ENCODE peak calls at places on chromosomes 11 and 22, in ten cellular contexts. K, U, I, A, P, T, X, G, H and E are unnamed samples.
A peak's percentile ranks its signal among the peaks of the same experiment; 100 is the strongest.

GRCh38 chr11:72773291-72773690 is 20.6 kb downstream of the STARD10 start:
- DNase-seq in K (no peak), U (peak; percentile 62), I (no peak), G (peak; percentile 98), X (peak; percentile 95), P (no peak), T (peak; percentile 39), H (peak; percentile 95), A (no peak), E (peak; percentile 58)

GRCh38 chr11:120909676-120910215 is 114.2 kb upstream of the TBCEL start:
- DNase-seq in P (no peak), I (no peak), A (no peak), U (no peak), H (no peak), X (no peak), K (no peak), G (no peak), T (no peak), E (no peak)

GRCh38 chr22:36643033-36643432 is 60.5 kb downstream of the CACNG2 start:
- DNase-seq in H (no peak), I (no peak), A (no peak), T (no peak), P (no peak), K (no peak), G (no peak), U (no peak), X (no peak), E (no peak)

GRCh38 chr11:111331711-111332479 is 33.5 kb downstream of the POU2AF3 start:
- DNase-seq in X (peak; percentile 50), T (no peak), G (peak; percentile 13), H (no peak), P (no peak), U (no peak), K (no peak), A (no peak), I (no peak), E (peak; percentile 49)

GRCh38 chr11:82980292-82980691 is 78.8 kb downstream of the DDIAS start:
- DNase-seq in G (peak; percentile 77), K (no peak), X (peak; percentile 70), U (no peak), H (peak; percentile 44), T (peak; percentile 90), A (no peak), I (no peak), P (no peak), E (peak; percentile 58)

GRCh38 chr11:83220279-83220678 is 26.8 kb downstream of the ANKRD42 start:
- DNase-seq in U (no peak), H (no peak), I (no peak), X (no peak), T (no peak), A (peak; percentile 1), K (no peak), P (no peak), G (no peak), E (no peak)

GRCh38 chr11:124946735-124947141 is 7.3 kb upstream of the CCDC15 start:
- DNase-seq in I (no peak), H (no peak), P (no peak), G (peak; percentile 35), A (no peak), K (no peak), T (no peak), X (peak; percentile 38), U (peak; percentile 44), E (no peak)

GRCh38 chr11:9527481-9528140 is 45.9 kb upstream of the WEE1 start:
- DNase-seq in X (peak; percentile 72), A (no peak), G (peak; percentile 63), H (no peak), T (peak; percentile 93), P (no peak), U (no peak), K (no peak), I (no peak), E (peak; percentile 85)

GRCh38 chr11:130212431-130212961 is 52.9 kb downstream of the ST14 start:
- DNase-seq in K (no peak), G (no peak), U (no peak), T (no peak), H (no peak), P (no peak), X (peak; percentile 5), A (no peak), I (no peak), E (no peak)

GRCh38 chr11:65791719-65792213 is 4.9 kb downstream of the OVOL1 start:
- DNase-seq in I (no peak), A (peak; percentile 53), K (peak; percentile 68), X (no peak), U (no peak), P (no peak), G (no peak), T (no peak), H (no peak), E (no peak)